ENCODE peak calls at places on chromosomes 4 and X, in seven cellular contexts. G is NCI-H82; T is NCI-H1930; R is upper lobe of right lung; Q is NCI-H1105 treated with DMSO at 0.1 percent for 48 hours; O is CD4-positive, alpha-beta T cell; W is iris pigment epithelial cell. N is an unnamed sample.

GRCh38 chrX:102784550-102784949 is 64.0 kb downstream of the GPRASP3 start:
- DNase-seq in W (peak), R (peak), Q (no peak), G (no peak), O (no peak), T (no peak), N (no peak)

GRCh38 chr4:186342582-186342981 is 76.6 kb downstream of the F11 start:
- DNase-seq in T (no peak), W (peak), G (no peak), Q (no peak), O (no peak), R (no peak), N (no peak)

GRCh38 chr4:96670381-96670780 is 830.5 kb downstream of the PDHA2 start:
- DNase-seq in W (no peak), R (no peak), Q (no peak), G (no peak), O (no peak), T (no peak), N (no peak)

GRCh38 chr4:105184316-105184988 is 37.8 kb downstream of the TET2 start:
- DNase-seq in T (no peak), R (no peak), Q (no peak), O (no peak), G (no peak), W (no peak), N (no peak)

GRCh38 chr4:33780952-33781655 is 2463.2 kb downstream of the ARAP2 start:
- DNase-seq in O (no peak), W (peak), T (no peak), G (no peak), R (no peak), Q (no peak), N (no peak)

GRCh38 chr4:20422398-20422797 is 170.7 kb downstream of the SLIT2 start:
- DNase-seq in T (peak), Q (peak), R (no peak), O (peak), W (peak), G (peak), N (peak)

GRCh38 chr4:173448919-173449641 is 50.2 kb upstream of the SCRG1 start:
- DNase-seq in W (no peak), G (no peak), R (no peak), O (no peak), T (no peak), Q (no peak), N (no peak)

GRCh38 chr4:91330555-91331137 is 973.1 kb upstream of the GRID2 start:
- DNase-seq in G (no peak), T (no peak), R (no peak), Q (no peak), W (peak), O (no peak), N (no peak)

GRCh38 chr4:112038861-112039260 is 106.4 kb upstream of the FAM241A start:
- DNase-seq in W (peak), T (no peak), R (no peak), Q (no peak), O (no peak), G (no peak), N (no peak)

GRCh38 chr4:20075479-20075878 is 176.2 kb upstream of the SLIT2 start:
- DNase-seq in R (no peak), W (no peak), O (no peak), T (no peak), G (no peak), Q (no peak), N (no peak)

GRCh38 chr4:8854866-8855265 is 16.8 kb downstream of the HMX1 start:
- DNase-seq in O (no peak), Q (no peak), W (peak), R (no peak), T (no peak), G (no peak), N (no peak)

GRCh38 chrX:69724307-69724706 is 108.4 kb downstream of the EDA start:
- DNase-seq in Q (no peak), O (no peak), G (no peak), W (no peak), R (no peak), T (no peak), N (no peak)

GRCh38 chrX:128106630-128107029 is 54.4 kb upstream of the ACTRT1 start:
- DNase-seq in O (no peak), Q (peak), R (no peak), G (peak), W (peak), T (no peak), N (peak)

GRCh38 chrX:139287155-139287924 is 243.2 kb upstream of the F9 start:
- DNase-seq in Q (no peak), G (no peak), O (no peak), W (no peak), T (no peak), R (no peak), N (no peak)

GRCh38 chr4:158255727-158256324 is 45.5 kb downstream of the TMEM144 start:
- DNase-seq in R (no peak), T (no peak), Q (peak), W (peak), O (no peak), G (peak), N (peak)

GRCh38 chr4:147853706-147854105 is 121.8 kb downstream of the ARHGAP10 start:
- DNase-seq in Q (no peak), T (no peak), R (no peak), W (no peak), G (no peak), O (no peak), N (no peak)

GRCh38 chr4:102449751-102450352 is 51.3 kb upstream of the NFKB1 start:
- DNase-seq in T (peak), W (peak), Q (peak), R (no peak), G (peak), O (peak), N (peak)

GRCh38 chr4:76856183-76856969 is 41.6 kb downstream of the SOWAHB start:
- DNase-seq in Q (no peak), G (peak), W (peak), R (no peak), O (no peak), T (no peak), N (no peak)

GRCh38 chr4:153809307-153809706 is 20.4 kb upstream of the SFRP2 start:
- DNase-seq in G (no peak), Q (no peak), O (no peak), T (no peak), R (no peak), W (no peak), N (no peak)

GRCh38 chrX:153874366-153875125 is 11.4 kb downstream of the L1CAM start:
- DNase-seq in O (no peak), W (peak), Q (no peak), T (no peak), R (no peak), G (no peak), N (no peak)

GRCh38 chr4:186169333-186169941 is 21.9 kb upstream of the CYP4V2 start:
- DNase-seq in Q (no peak), O (no peak), T (no peak), W (no peak), R (no peak), G (no peak), N (no peak)

GRCh38 chrX:25004485-25005032 is 11.2 kb downstream of the ARX start:
- DNase-seq in O (no peak), T (no peak), W (no peak), Q (no peak), G (no peak), R (no peak), N (no peak)

GRCh38 chrX:12956704-12957541 is 18.0 kb upstream of the TMSB4X start:
- DNase-seq in T (no peak), W (peak), G (peak), Q (no peak), O (peak), R (no peak), N (peak)

GRCh38 chr4:153765836-153766235 is 6.0 kb upstream of the RNF175 start:
- DNase-seq in O (no peak), Q (no peak), R (no peak), T (no peak), W (no peak), G (no peak), N (no peak)

GRCh38 chr4:111775908-111776307 is 369.3 kb upstream of the FAM241A start:
- DNase-seq in W (peak), Q (no peak), O (no peak), R (no peak), T (no peak), G (no peak), N (no peak)

GRCh38 chr4:123870283-123870876 is 473.8 kb downstream of the SPRY1 start:
- DNase-seq in Q (no peak), G (no peak), O (no peak), T (no peak), W (no peak), R (no peak), N (no peak)

GRCh38 chrX:34656842-34657780 is at the start of gene TMEM47:
- DNase-seq in W (peak), G (peak), T (peak), R (peak), O (no peak), Q (peak), N (peak)

GRCh38 chr4:183522821-183523220 is 18.0 kb downstream of the ING2 start:
- DNase-seq in Q (no peak), W (no peak), T (no peak), O (no peak), G (peak), R (no peak), N (no peak)

GRCh38 chr4:98394134-98394533 is 132.9 kb downstream of the RAP1GDS1 start:
- DNase-seq in W (peak), Q (no peak), G (no peak), R (no peak), T (no peak), O (no peak), N (no peak)

GRCh38 chrX:150365051-150365952 is 2.2 kb downstream of the MAMLD1 start:
- DNase-seq in O (peak), Q (peak), G (peak), T (no peak), R (peak), W (peak), N (peak)

GRCh38 chr4:123438031-123438430 is 41.4 kb downstream of the SPRY1 start:
- DNase-seq in G (no peak), Q (no peak), T (no peak), O (no peak), W (no peak), R (no peak), N (no peak)

GRCh38 chr4:43238018-43238417 is 345.5 kb downstream of the GRXCR1 start:
- DNase-seq in O (no peak), T (no peak), G (peak), Q (no peak), W (no peak), R (no peak), N (no peak)

GRCh38 chrX:7235071-7235470 is 87.1 kb upstream of the PUDP start:
- DNase-seq in R (no peak), Q (no peak), T (no peak), W (no peak), O (no peak), G (no peak), N (no peak)

GRCh38 chr4:147530723-147531122 is 49.8 kb downstream of the EDNRA start:
- DNase-seq in T (no peak), O (no peak), R (no peak), Q (no peak), W (peak), G (no peak), N (no peak)

N was measured in RPMI8226.